ENCODE peak calls at places on chromosomes 12 and 14, in six cellular contexts. E, U, Y, D, T and Q are unnamed samples.

GRCh38 chr12:109223211-109223610 is 85.9 kb downstream of the FOXN4 start:
- DNase-seq in E (no peak), Y (no peak), U (no peak), D (no peak), T (no peak), Q (no peak)

GRCh38 chr12:116784238-116784612 is 46.1 kb downstream of the RNFT2 start:
- DNase-seq in T (no peak), Y (no peak), U (no peak), E (no peak), D (no peak), Q (no peak)

GRCh38 chr14:97180304-97181200 is 383.4 kb downstream of the VRK1 start:
- DNase-seq in T (peak), E (no peak), Y (no peak), D (no peak), U (peak), Q (no peak)

GRCh38 chr14:93926873-93927571 is at the start of gene FAM181A:
- DNase-seq in E (no peak), U (no peak), Y (peak), D (peak), T (no peak), Q (no peak)

GRCh38 chr12:51865470-51865745 is 16.9 kb upstream of the FIGNL2 start:
- DNase-seq in D (no peak), U (no peak), T (no peak), Y (peak), E (no peak), Q (no peak)

GRCh38 chr14:58572092-58572853 is 65.5 kb upstream of the DACT1 start:
- DNase-seq in T (peak), U (peak), D (no peak), Y (no peak), E (peak), Q (no peak)

GRCh38 chr12:121828826-121829225 is 25.0 kb downstream of the SETD1B start:
- DNase-seq in E (no peak), D (no peak), Y (no peak), U (no peak), T (no peak), Q (no peak)

GRCh38 chr12:40033260-40033649 is 72.6 kb downstream of the SLC2A13 start:
- DNase-seq in Y (no peak), U (no peak), E (no peak), D (no peak), T (no peak), Q (no peak)

GRCh38 chr14:105028251-105028927 is 7.5 kb upstream of the CDCA4 start:
- DNase-seq in Y (no peak), T (no peak), E (no peak), U (no peak), D (no peak), Q (no peak)

GRCh38 chr12:10672231-10672868 is 1.5 kb downstream of the STYK1 start:
- DNase-seq in Y (no peak), T (no peak), E (no peak), U (no peak), D (no peak), Q (no peak)

GRCh38 chr12:25107920-25108319 is 87.0 kb downstream of the DNAI7 start:
- DNase-seq in T (no peak), D (no peak), E (no peak), U (no peak), Y (no peak), Q (no peak)

GRCh38 chr14:85342858-85343607 is 186.9 kb upstream of the FLRT2 start:
- DNase-seq in T (peak), U (peak), E (no peak), Y (no peak), D (no peak), Q (no peak)

GRCh38 chr14:104604461-104605449 is at the start of gene TMEM179:
- DNase-seq in D (peak), T (peak), E (no peak), Y (no peak), U (peak), Q (peak)

GRCh38 chr14:26867171-26867757 is 269.4 kb upstream of the NOVA1 start:
- DNase-seq in D (no peak), Y (no peak), U (no peak), E (peak), T (no peak), Q (no peak)

GRCh38 chr12:64682572-64683277 is 72.4 kb downstream of the RASSF3 start:
- DNase-seq in U (peak), T (peak), Y (no peak), E (no peak), D (no peak), Q (no peak)

GRCh38 chr14:37594916-37595808 is at the start of the genes FOXA1 and TTC6:
- DNase-seq in D (no peak), U (peak), T (peak), Y (peak), E (no peak), Q (peak)

GRCh38 chr12:131133015-131133905 is 179.6 kb downstream of the ADGRD1 start:
- DNase-seq in U (peak), E (no peak), D (no peak), Y (peak), T (peak), Q (no peak)

GRCh38 chr12:124622764-124623163 is 55.4 kb upstream of the NCOR2 start:
- DNase-seq in U (no peak), D (no peak), T (no peak), Y (no peak), E (no peak), Q (no peak)

GRCh38 chr12:104219908-104220404 is 4.4 kb downstream of the TXNRD1 start:
- DNase-seq in U (no peak), T (no peak), Y (no peak), D (no peak), E (peak), Q (no peak)

GRCh38 chr14:21084988-21085853 is 13.2 kb downstream of the ZNF219 start:
- DNase-seq in E (peak), Y (no peak), U (peak), D (no peak), T (no peak), Q (no peak)

GRCh38 chr14:98698341-98698740 is 573.7 kb downstream of the BCL11B start:
- DNase-seq in E (no peak), Y (no peak), U (no peak), D (no peak), T (no peak), Q (no peak)

GRCh38 chr12:101876861-101877815 is at the start of gene DRAM1:
- DNase-seq in U (peak), D (peak), T (peak), Y (peak), E (no peak), Q (peak)

GRCh38 chr12:4444031-4444430 is 1.6 kb downstream of the FGF6 start:
- DNase-seq in E (no peak), T (no peak), D (no peak), U (no peak), Y (no peak), Q (no peak)

DNA sequence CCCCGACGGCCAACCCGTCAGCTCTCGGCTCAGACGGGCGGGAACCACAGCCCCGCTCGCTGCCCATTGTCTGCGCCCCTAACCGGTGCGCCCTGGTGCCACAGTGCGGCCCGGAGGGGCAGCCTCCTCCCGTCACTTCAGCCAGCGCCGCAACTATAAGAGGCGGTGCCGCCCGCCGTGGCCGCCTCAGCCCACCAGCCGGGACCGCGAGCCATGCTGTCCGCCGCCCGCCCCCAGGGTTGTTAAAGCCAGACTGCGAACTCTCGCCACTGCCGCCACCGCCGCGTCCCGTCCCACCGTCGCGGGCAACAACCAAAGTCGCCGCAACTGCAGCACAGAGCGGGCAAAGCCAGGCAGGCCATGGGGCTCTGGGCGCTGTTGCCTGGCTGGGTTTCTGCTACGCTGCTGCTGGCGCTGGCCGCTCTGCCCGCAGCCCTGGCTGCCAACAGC is at the start of gene WNT1:
- DNase-seq in D (no peak), T (no peak), E (no peak), U (no peak), Y (peak), Q (no peak)
- TF ChIP-seq CTCF in D (peak), T (no peak), E (no peak), U (no peak), Y (peak), Q (no peak)

GRCh38 chr12:57460457-57461325 is 1.1 kb downstream of the GLI1 start:
- DNase-seq in U (no peak), Y (no peak), T (no peak), E (no peak), D (peak), Q (no peak)
- TF ChIP-seq CTCF in U (no peak), Y (no peak), T (no peak), E (no peak), D (no peak), Q (peak)

DNA sequence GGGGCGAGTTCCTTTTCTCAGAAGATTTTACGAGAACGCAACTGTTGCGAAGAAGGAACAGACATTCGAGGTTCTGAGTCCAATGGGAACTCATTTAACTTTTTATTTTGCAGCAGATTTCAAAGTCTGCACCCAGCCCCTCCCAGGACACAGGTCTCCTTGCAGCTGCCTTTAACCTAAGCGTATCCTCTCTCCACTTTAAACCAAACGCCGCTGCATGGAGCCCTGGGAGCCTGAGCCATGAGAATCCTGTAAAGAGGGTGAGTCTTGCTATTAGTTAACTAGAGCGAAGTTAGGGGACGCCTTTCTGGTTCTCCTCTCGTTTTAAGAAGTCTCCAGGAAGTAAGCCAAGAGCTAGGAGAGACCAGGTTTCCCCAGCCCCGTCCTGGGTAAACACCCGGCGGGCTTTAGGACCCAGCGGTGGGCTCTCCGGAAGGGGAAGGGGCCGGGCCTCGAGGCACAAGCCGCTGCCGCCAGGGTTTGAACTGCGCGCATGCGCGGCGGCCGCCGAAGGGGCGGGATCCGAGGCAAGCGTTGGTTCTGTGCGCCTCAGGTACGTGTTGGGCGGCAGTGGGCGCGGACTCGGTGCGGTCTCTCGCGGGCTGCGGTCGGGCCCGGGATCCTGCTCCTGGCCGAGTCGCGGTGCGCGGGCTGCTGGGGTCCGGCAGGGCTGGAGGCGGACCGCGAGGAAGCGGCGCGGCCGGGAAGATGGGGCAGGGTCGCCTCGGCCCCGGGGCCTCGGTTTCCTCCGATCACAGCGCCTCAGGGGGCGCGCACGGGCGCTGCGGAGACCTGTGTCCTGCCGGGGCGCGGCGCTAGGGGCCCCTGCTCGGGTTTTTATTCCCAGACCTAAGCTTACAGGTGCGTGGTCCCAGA is at the start of gene TDP1:
- DNase-seq in T (peak), Y (peak), U (peak), D (peak), E (peak), Q (peak)
- TF ChIP-seq CTCF in T (no peak), Y (peak), U (peak), D (peak), E (peak), Q (peak)

GRCh38 chr14:57182760-57183503 is 85.8 kb downstream of the EXOC5 start:
- DNase-seq in E (no peak), D (no peak), T (peak), Y (no peak), U (peak), Q (no peak)
- TF ChIP-seq CTCF in E (peak), D (peak), T (peak), Y (no peak), U (peak), Q (peak)

GRCh38 chr14:47332099-47332498 is 343.3 kb downstream of the MDGA2 start:
- DNase-seq in T (no peak), D (no peak), U (no peak), E (peak), Y (no peak), Q (no peak)

DNA sequence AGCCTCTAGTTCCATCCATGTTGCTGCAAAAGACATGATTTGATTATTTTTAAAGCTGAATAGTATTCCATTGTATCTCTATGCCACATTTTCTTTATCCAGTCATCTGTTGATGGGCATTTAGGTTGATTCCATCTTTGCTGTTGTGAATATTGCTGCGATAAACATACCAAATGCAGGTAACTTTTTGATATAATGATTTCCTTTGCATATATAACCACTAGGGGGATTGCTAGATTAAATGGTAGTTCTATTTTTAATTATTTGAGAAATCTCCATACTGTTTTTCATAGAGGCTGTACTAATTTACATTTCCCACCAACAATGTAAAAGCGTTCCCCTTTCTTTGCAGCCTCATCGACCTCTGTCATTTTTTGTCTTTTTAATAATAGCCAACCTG is 342.5 kb downstream of the MDGA2 start:
- DNase-seq in U (no peak), E (no peak), Y (no peak), T (no peak), D (no peak), Q (no peak)
- TF ChIP-seq CTCF in U (no peak), E (peak), Y (no peak), T (no peak), D (peak), Q (peak)